ENCODE peak calls at places on chromosome 1, in six cellular contexts. L is mammary epithelial cell, G is astrocyte, W is PC-3, I is mesendoderm, Q is fibroblast of lung. T is an unnamed sample.

GRCh38 chr1:147561473-147561840 is 20.2 kb downstream of the BCL9 start:
- DNase-seq in L (no peak), G (no peak), W (no peak), I (no peak), Q (no peak), T (no peak)

GRCh38 chr1:65425697-65426096 is 5.2 kb downstream of the LEPR start:
- DNase-seq in L (peak; percentile 91), G (peak; percentile 82), W (peak; percentile 93), I (peak; percentile 87), Q (peak; percentile 88), T (peak; percentile 76)

GRCh38 chr1:36534711-36535412 is 52.1 kb upstream of the CSF3R start:
- DNase-seq in L (no peak), G (no peak), W (no peak), I (no peak), Q (no peak), T (no peak)

GRCh38 chr1:44707959-44708831 is 22.8 kb downstream of the RNU5D-1 start:
- DNase-seq in L (peak; percentile 60), G (peak; percentile 30), W (peak; percentile 57), I (peak; percentile 70), Q (peak; percentile 47), T (peak; percentile 82)

GRCh38 chr1:98133151-98133550 is 212.3 kb upstream of the DPYD start:
- DNase-seq in L (no peak), G (peak; percentile 8), W (no peak), I (no peak), Q (no peak), T (no peak)

GRCh38 chr1:66570196-66570595 is 36.2 kb downstream of the SGIP1 start:
- DNase-seq in L (no peak), G (no peak), W (peak; percentile 48), I (no peak), Q (peak; percentile 38), T (peak; percentile 12)

GRCh38 chr1:202046748-202047708 is 36.6 kb downstream of the ELF3 start:
- DNase-seq in L (peak; percentile 77), G (no peak), W (peak; percentile 80), I (no peak), Q (no peak), T (no peak)

GRCh38 chr1:7149080-7149838 is 364.0 kb downstream of the CAMTA1 start:
- DNase-seq in L (no peak), G (no peak), W (no peak), I (peak; percentile 43), Q (peak; percentile 8), T (no peak)

GRCh38 chr1:240803151-240803550 is 191.2 kb upstream of the GREM2 start:
- DNase-seq in L (no peak), G (peak; percentile 66), W (peak; percentile 96), I (no peak), Q (peak; percentile 76), T (peak; percentile 40)

GRCh38 chr1:97489834-97490233 is 431.0 kb downstream of the DPYD start:
- DNase-seq in L (peak; percentile 60), G (peak; percentile 20), W (peak; percentile 30), I (no peak), Q (peak; percentile 29), T (peak; percentile 31)

GRCh38 chr1:184705271-184705670 is 49.4 kb downstream of the EDEM3 start:
- DNase-seq in L (no peak), G (no peak), W (peak; percentile 50), I (no peak), Q (no peak), T (no peak)

GRCh38 chr1:53559391-53559815 is 100.2 kb downstream of the DMRTB1 start:
- DNase-seq in L (no peak), G (no peak), W (no peak), I (no peak), Q (no peak), T (no peak)

GRCh38 chr1:10652626-10653025 is 143.8 kb downstream of the CASZ1 start:
- DNase-seq in L (no peak), G (no peak), W (no peak), I (no peak), Q (no peak), T (no peak)

GRCh38 chr1:4736254-4736653 is 81.8 kb downstream of the AJAP1 start:
- DNase-seq in L (no peak), G (no peak), W (no peak), I (no peak), Q (no peak), T (no peak)

GRCh38 chr1:236534164-236534651 is 10.4 kb downstream of the LGALS8 start:
- DNase-seq in L (peak; percentile 72), G (peak; percentile 78), W (peak; percentile 36), I (no peak), Q (peak; percentile 84), T (peak; percentile 57)

GRCh38 chr1:13948851-13949490 is 249.0 kb downstream of the PRDM2 start:
- DNase-seq in L (no peak), G (no peak), W (no peak), I (no peak), Q (no peak), T (no peak)

GRCh38 chr1:180628646-180629045 is 3.2 kb upstream of the XPR1 start:
- DNase-seq in L (no peak), G (no peak), W (no peak), I (no peak), Q (no peak), T (no peak)

GRCh38 chr1:28145728-28146127 is 30.8 kb downstream of the PTAFR start:
- DNase-seq in L (no peak), G (no peak), W (no peak), I (no peak), Q (no peak), T (no peak)

GRCh38 chr1:210456731-210457130 is 128.0 kb downstream of the HHAT start:
- DNase-seq in L (no peak), G (no peak), W (no peak), I (no peak), Q (no peak), T (no peak)

GRCh38 chr1:102234753-102235359 is 238.1 kb upstream of the OLFM3 start:
- DNase-seq in L (no peak), G (no peak), W (no peak), I (no peak), Q (no peak), T (no peak)

GRCh38 chr1:59107516-59107915 is 189.4 kb upstream of the FGGY start:
- DNase-seq in L (peak; percentile 91), G (no peak), W (no peak), I (no peak), Q (no peak), T (peak; percentile 83)

DNA sequence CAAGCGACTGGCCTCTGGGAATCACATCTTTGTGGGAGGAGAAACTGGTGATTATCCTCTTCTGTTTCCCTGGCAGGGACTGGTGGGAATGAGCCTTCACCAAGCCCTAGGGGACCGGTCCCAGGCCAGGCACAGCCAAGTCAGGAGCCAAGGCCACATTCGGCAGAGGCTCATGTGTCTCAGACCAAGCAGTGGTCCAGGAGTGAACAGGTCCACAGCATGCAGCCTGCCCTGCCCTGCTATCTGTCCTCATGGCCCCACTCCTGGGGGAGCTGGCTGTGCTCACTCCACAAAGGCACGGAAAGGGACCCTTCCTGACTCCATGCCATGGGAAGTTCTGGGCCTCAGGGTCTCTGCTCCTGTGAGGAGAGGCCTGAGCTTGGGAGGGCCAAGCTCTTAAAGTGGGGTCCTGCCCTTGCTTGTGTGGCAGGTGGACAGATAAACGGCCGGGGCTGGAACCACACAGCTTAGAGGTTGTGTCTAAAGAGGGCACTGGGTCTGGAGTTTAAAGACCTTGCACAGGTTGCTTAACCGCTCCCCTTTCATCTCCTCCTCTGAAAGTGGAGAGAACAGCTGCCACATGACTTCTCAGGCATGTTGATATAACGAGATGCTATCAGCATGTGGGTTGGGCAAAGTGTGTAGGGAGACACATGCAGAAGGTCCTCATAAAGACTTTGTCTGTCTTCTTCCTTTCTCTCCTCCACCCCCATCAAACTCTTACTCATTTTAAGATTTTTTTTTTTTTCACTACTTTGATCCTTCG is 57.5 kb downstream of the CASQ2 start:
- DNase-seq in L (peak; percentile 66), G (no peak), W (peak; percentile 64), I (peak; percentile 16), Q (no peak), T (no peak)
- H3K4me3 ChIP-seq in L (no peak overlapping the region), G (no peak overlapping the region), W (no peak overlapping the region), I (no peak overlapping the region), Q (no peak overlapping the region), T (no peak overlapping the region)

DNA sequence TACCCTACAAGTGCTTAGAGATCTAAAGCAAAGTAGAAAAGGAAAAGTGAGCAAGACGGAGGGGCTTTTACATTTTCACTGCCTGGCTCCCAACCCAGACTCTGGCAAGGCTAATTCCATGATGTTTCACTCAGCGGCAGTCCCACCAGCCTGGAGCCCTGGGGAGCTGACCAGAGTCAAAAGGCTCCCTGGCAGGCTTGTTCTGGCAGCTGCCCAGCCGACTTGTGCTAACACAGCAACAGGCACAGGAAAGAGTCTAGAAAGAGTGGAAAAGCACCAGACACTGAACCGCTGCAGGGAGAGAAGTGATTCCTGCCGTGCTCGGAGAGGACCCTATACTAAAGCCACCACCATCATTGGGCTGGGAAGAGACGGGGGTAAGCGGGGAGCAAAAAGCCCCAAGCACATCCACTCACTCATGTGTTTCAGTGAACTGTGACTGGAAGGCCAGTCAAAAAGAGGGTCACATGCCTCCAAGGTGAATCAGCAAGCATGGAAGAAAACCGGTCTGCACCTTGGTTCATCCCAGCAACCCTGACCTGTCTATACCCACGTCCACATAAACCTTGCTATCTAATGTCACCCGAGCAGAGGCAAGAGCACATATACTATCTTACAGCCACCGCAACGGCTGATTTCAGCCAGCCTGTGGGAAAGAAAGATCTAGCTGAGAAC is 8.0 kb downstream of the SMIM12 start:
- DNase-seq in L (peak; percentile 55), G (no peak), W (peak; percentile 13), I (no peak), Q (peak; percentile 14), T (no peak)
- H3K9ac ChIP-seq in L (no peak overlapping the region), G (no peak overlapping the region), W (no peak overlapping the region), I (no peak overlapping the region), Q (no peak overlapping the region), T (peak overlapping the region; percentile 20)

DNA sequence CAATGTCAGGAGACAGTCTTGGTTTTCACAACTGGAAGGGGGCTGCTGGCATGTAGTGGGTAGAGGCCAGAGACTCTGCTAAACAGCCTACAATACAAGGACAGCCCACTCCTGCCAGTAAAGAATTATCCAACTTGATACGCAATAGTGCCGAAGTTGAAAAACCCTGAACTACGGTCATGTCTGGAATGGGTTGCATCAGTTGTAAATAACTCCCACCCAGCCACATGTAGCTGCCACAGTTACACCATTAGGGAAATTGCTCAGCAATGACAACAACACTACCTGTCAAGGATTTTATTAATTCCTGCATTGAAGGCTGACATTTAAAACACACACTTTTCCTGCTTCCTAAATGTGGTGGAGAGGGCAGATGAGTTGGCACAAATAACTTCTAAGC is 54.3 kb downstream of the C8B start:
- DNase-seq in L (no peak), G (peak; percentile 5), W (no peak), I (no peak), Q (peak; percentile 14), T (no peak)
- H3K27me3 ChIP-seq in L (no peaks in the 10 kb centered on the region), G (no peaks in the 10 kb centered on the region), W (peaks cover 15% of the 10 kb centered on the region), I (no peaks in the 10 kb centered on the region), Q (no peaks in the 10 kb centered on the region), T (no peaks in the 10 kb centered on the region)

GRCh38 chr1:238177351-238177750 is 286.6 kb upstream of the ZP4 start:
- DNase-seq in L (peak; percentile 21), G (no peak), W (no peak), I (peak; percentile 63), Q (no peak), T (no peak)

GRCh38 chr1:238177960-238178359 is 287.2 kb upstream of the ZP4 start:
- DNase-seq in L (peak; percentile 81), G (peak; percentile 78), W (no peak), I (peak; percentile 74), Q (peak; percentile 83), T (peak; percentile 0)

DNA sequence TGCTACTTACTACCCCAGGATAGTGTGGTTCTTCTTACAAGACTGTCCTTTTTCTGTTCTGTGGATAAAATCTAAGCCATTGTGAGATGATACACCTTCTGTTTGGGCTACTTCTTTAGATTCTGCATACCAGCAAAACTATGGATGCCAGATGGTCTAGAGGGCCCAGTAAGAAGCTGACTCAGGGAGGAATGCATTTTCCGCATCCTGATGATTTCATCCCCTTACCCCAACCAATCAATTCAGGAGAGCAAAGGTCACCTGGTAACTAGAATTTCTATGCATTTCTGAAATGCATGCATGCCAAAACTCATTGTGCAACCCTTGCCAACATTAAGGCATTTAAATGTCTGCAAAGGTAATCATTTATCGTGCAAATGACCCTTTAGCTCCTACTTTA is 285.7 kb upstream of the ZP4 start:
- DNase-seq in L (no peak), G (peak; percentile 36), W (no peak), I (peak; percentile 46), Q (peak; percentile 51), T (no peak)
- H3K4me3 ChIP-seq in L (no peak overlapping the region), G (no peak overlapping the region), W (no peak overlapping the region), I (no peak overlapping the region), Q (no peak overlapping the region), T (no peak overlapping the region)